ENCODE peak calls at places on chromosome 3, in nine cellular contexts. Q is astrocyte of the spinal cord, J is dorsolateral prefrontal cortex, T is tibial nerve, M is A549, W is GM12878, K is cardiac muscle cell, Z is astrocyte, Y is endothelial cell of umbilical vein. P is an unnamed sample.

GRCh38 chr3:196193738-196194541 is 17.3 kb downstream of the ZDHHC19 start:
- DNase-seq in Z (no peak), Y (no peak), M (no peak), T (no peak), W (no peak), K (no peak), J (no peak), Q (no peak), P (no peak)

GRCh38 chr3:135558906-135559305 is 406.6 kb upstream of the PPP2R3A start:
- DNase-seq in Z (no peak), M (no peak), Y (no peak), K (no peak), W (no peak), Q (peak), J (no peak), T (no peak), P (no peak)

GRCh38 chr3:171574556-171575240 is 114.5 kb upstream of the TNIK start:
- DNase-seq in Q (no peak), K (peak), Z (no peak), M (no peak), T (no peak), J (no peak), Y (no peak), W (no peak), P (no peak)

GRCh38 chr3:169869484-169870304 is at the start of gene LRRC31:
- DNase-seq in K (no peak), Z (no peak), T (no peak), W (no peak), Q (no peak), J (no peak), M (no peak), Y (no peak), P (no peak)

GRCh38 chr3:186847437-186847836 is 4.9 kb downstream of the ADIPOQ start:
- DNase-seq in W (no peak), Q (no peak), T (no peak), Y (no peak), J (no peak), Z (no peak), K (no peak), M (no peak), P (no peak)

GRCh38 chr3:13821156-13821555 is 58.7 kb downstream of the WNT7A start:
- DNase-seq in K (no peak), Q (no peak), Z (no peak), M (no peak), T (no peak), J (no peak), W (no peak), Y (no peak), P (no peak)

GRCh38 chr3:155088705-155089380 is 8.7 kb downstream of the MME start:
- DNase-seq in T (no peak), J (no peak), K (no peak), Y (no peak), Q (no peak), M (no peak), Z (no peak), W (no peak), P (no peak)

GRCh38 chr3:129829640-129830039 is 63.9 kb downstream of the TMCC1 start:
- DNase-seq in Z (peak), M (peak), K (peak), T (no peak), Y (peak), W (no peak), J (no peak), Q (peak), P (peak)

GRCh38 chr3:72329354-72329753 is 518.9 kb downstream of the SHQ1 start:
- DNase-seq in M (no peak), T (no peak), Z (no peak), Y (no peak), J (peak), W (no peak), K (no peak), Q (no peak), P (no peak)

GRCh38 chr3:47433796-47434195 is 41.9 kb downstream of the SCAP start:
- DNase-seq in K (no peak), T (no peak), W (no peak), Z (no peak), Y (no peak), M (no peak), J (no peak), Q (no peak), P (no peak)

GRCh38 chr3:136835079-136835816 is 16.3 kb downstream of the SLC35G2 start:
- DNase-seq in T (no peak), Q (no peak), J (no peak), Y (no peak), K (no peak), W (no peak), M (no peak), Z (no peak), P (no peak)

GRCh38 chr3:136839556-136839931 is 20.6 kb downstream of the SLC35G2 start:
- DNase-seq in T (no peak), Q (no peak), W (no peak), K (no peak), M (no peak), Y (no peak), Z (no peak), J (no peak), P (no peak)

GRCh38 chr3:136838641-136839555 is 20.0 kb downstream of the SLC35G2 start:
- DNase-seq in J (no peak), M (no peak), Z (peak), Q (peak), T (no peak), Y (peak), W (no peak), K (peak), P (no peak)

GRCh38 chr3:136836511-136837156 is 17.7 kb downstream of the SLC35G2 start:
- DNase-seq in T (no peak), Q (peak), K (no peak), Y (no peak), M (no peak), Z (no peak), J (no peak), W (no peak), P (no peak)

GRCh38 chr3:136835817-136836510 is 17.0 kb downstream of the SLC35G2 start:
- DNase-seq in Z (peak), K (no peak), T (no peak), J (no peak), W (no peak), M (no peak), Q (no peak), Y (no peak), P (no peak)
- H3K4me3 ChIP-seq in Z (no peak), K (no peak), T (no peak), J (no peak), W (no peak), M (no peak), Q (no peak), Y (no peak), P (no peak)

GRCh38 chr3:851098-851790 is 241.6 kb upstream of the CNTN6 start:
- DNase-seq in T (no peak), Y (no peak), K (no peak), W (no peak), M (no peak), J (no peak), Q (no peak), Z (no peak), P (peak)

GRCh38 chr3:853489-853888 is 239.3 kb upstream of the CNTN6 start:
- DNase-seq in Y (no peak), Q (no peak), K (no peak), M (no peak), W (no peak), T (no peak), J (no peak), Z (no peak), P (peak)

DNA sequence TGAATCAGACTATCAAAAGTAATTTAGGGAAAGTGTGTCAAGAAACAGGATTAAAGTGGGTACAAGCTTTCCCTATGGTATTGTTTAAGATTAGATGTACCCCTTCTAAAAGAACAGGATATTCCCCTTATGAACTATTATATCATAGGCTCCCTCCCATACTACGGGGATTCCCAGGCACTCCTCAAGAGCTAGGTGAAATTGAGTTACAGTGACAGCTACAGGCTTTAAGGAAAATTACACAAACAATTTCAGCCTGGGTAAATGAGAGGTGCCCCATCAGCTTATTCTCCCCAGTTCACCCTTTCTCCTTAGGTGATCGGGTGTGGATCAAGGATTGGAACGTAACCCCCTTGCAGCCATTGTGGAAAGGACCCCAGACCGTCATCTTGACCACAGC is 240.8 kb upstream of the CNTN6 start:
- DNase-seq in Q (no peak), M (no peak), J (no peak), W (no peak), K (no peak), Y (no peak), Z (no peak), T (no peak), P (peak)
- TF ChIP-seq CTCF in Q (no peak), M (no peak), J (no peak), W (peak), K (no peak), Y (no peak), Z (no peak), T (no peak), P (peak)

GRCh38 chr3:64237083-64237482 is 11.8 kb upstream of the PRICKLE2 start:
- DNase-seq in T (no peak), Z (no peak), Q (no peak), Y (no peak), M (no peak), J (no peak), W (no peak), K (no peak), P (no peak)

GRCh38 chr3:64239841-64240240 is 14.6 kb upstream of the PRICKLE2 start:
- DNase-seq in T (no peak), Q (no peak), W (no peak), M (no peak), Y (no peak), J (no peak), Z (no peak), K (no peak), P (no peak)

GRCh38 chr3:64240959-64241358 is 15.7 kb upstream of the PRICKLE2 start:
- DNase-seq in Y (no peak), Z (no peak), Q (no peak), J (no peak), W (no peak), K (no peak), M (no peak), T (no peak), P (no peak)

GRCh38 chr3:64240445-64240844 is 15.2 kb upstream of the PRICKLE2 start:
- DNase-seq in W (no peak), K (no peak), J (no peak), T (no peak), M (no peak), Y (no peak), Z (no peak), Q (peak), P (no peak)

GRCh38 chr3:64238971-64239667 is 13.9 kb upstream of the PRICKLE2 start:
- DNase-seq in K (peak), Q (peak), M (peak), Y (no peak), Z (peak), J (peak), T (peak), W (no peak), P (no peak)
- H3K4me3 ChIP-seq in K (no peak), Q (no peak), M (peak), Y (no peak), Z (no peak), J (peak), T (no peak), W (no peak), P (no peak)

GRCh38 chr3:21017115-21017852 is 733.7 kb downstream of the ZNF385D start:
- DNase-seq in T (no peak), Z (no peak), K (peak), M (no peak), J (no peak), Q (no peak), W (no peak), Y (no peak), P (peak)
- TF ChIP-seq CTCF in T (no peak), Z (no peak), K (peak), M (no peak), J (no peak), Q (peak), W (peak), Y (peak), P (peak)

GRCh38 chr3:181726351-181727121 is 14.8 kb downstream of the SOX2 start:
- DNase-seq in K (no peak), J (no peak), M (no peak), W (no peak), Z (peak), Y (no peak), T (no peak), Q (peak), P (no peak)

GRCh38 chr3:181725830-181726229 is 14.1 kb downstream of the SOX2 start:
- DNase-seq in J (peak), K (no peak), Z (no peak), Q (no peak), T (no peak), M (no peak), Y (no peak), W (no peak), P (no peak)

GRCh38 chr3:181724432-181724740 is 12.7 kb downstream of the SOX2 start:
- DNase-seq in Y (no peak), J (no peak), K (no peak), Z (no peak), M (no peak), W (no peak), Q (peak), T (no peak), P (no peak)

GRCh38 chr3:181723568-181724431 is 12.1 kb downstream of the SOX2 start:
- DNase-seq in J (no peak), K (no peak), M (no peak), Y (no peak), T (no peak), W (no peak), Q (peak), Z (no peak), P (no peak)

DNA sequence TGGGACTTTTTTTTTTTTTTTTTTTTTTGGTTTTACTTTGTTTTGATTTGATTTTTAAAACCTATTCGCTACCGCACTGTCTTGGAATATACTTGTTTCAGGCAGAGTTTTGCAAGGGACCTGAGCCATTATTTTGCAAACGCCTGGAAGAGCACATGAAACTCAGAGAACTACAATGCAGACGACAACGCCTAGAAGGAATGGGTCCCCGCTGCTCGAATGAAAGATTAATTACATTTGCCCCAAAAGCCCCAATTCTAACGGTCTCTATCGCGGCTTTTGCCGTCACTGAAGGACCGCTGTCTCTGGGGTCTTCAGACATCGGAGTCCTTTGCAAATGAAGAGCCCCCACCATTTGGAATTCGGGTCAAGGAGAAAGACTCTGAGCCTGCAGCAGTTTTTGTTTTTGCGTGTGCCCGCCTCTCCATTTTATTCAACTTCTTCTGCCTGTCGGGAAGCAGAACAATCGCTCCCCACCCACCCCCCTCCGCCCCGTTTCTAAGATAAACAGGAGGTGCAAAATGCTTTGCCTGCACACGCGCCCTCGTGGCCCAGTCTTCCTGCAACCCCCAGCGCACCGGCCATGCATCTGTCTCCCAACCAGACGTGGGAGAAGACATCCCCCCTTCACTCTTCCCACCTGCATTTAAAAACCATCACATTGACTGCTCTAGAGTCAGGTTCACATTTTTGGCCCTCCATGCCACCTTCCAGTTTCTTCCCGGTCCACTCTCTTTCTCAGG is 13.5 kb downstream of the SOX2 start:
- DNase-seq in Q (no peak), M (no peak), J (no peak), W (no peak), T (no peak), Z (no peak), K (no peak), Y (no peak), P (no peak)
- H3K4me3 ChIP-seq in Q (no peak), M (no peak), J (peak), W (no peak), T (no peak), Z (no peak), K (no peak), Y (no peak), P (no peak)

DNA sequence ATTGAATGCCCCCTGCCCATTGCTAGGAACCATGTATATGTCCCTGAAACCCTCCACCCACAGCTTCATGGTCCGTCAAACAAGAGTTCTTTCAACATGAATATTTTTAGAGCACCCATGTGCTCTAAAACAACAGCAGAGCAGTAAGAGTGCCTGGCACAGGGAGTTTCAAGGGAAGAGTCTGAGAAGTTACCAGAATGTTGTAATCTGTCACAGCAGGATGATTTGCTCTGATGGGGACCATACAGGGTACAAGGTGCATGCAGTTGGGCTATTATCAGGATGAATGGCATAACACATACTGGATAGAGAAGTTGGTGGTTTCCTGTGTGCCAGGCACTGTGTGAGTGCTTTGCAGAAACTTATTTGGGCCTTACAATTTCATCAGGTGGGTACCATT is 27.8 kb upstream of the FLNB start:
- DNase-seq in Y (no peak), Z (no peak), M (no peak), T (no peak), J (no peak), K (no peak), Q (no peak), W (no peak), P (no peak)
- TF ChIP-seq CTCF in Y (no peak), Z (no peak), M (no peak), T (no peak), J (no peak), K (no peak), Q (no peak), W (no peak), P (no peak)

DNA sequence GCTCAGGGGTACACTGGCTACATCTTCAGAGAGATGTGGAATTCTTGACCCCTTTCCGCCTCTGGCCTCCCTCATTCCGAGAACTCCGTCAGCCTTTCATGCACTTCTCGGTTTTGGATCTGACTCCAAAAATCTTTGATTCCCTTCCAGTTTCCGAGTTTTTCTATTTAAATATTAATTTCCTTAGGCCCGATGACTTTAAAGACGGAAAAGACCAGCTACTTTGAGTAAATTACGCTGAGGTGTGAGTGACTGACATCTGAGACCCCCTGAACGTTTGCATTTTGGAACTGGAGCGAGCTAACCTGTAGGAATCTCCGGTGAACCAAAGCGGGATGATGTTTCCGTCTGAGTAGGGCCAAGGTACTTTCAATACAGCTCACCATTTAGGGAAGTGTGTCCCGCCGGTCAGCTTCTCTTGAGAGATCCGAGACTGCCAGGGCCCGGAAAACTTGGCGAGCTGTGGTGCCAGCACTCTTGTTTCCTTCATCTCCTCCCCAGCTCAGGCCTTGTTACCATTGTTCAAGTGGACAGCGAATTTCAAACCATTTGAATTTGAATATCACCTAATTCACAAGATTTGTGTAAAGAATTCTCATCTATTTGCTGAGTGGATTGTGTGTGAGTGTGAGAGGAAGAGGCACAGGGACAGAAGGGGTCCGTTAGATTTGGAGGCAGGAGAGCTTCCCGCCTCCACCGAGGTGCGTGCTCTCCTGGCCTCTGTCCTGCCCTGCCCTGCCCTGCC is 5.4 kb downstream of the SOX14 start:
- DNase-seq in W (no peak), K (no peak), Z (no peak), J (no peak), Y (no peak), Q (no peak), T (no peak), M (no peak), P (no peak)
- H3K4me3 ChIP-seq in W (no peak), K (no peak), Z (no peak), J (no peak), Y (no peak), Q (no peak), T (no peak), M (no peak), P (no peak)

DNA sequence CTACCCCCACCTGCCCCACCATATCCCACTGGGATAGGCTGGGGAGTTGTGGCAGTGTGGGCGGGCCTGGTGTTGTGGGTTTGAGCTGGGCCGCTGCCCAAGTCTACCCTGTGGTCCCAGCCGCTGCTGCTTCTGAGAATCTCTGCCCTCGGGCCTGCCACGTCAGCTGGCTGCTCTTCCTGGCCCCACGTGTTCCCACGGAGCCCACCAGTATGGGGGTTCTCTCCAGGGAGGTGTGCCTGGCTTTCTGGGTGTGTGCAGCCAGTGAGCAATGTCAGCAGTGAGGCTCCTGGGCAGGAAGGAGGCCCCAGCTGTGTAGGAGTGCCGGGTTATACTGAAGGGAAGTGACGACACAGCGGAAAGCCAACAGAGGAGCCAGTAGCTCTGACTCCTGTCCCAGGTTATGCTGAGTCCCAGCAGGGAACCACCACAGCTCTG is 10.5 kb downstream of the GNAI2 start:
- DNase-seq in M (peak), Q (peak), Y (peak), W (no peak), J (no peak), Z (peak), T (no peak), K (peak), P (peak)
- TF ChIP-seq CTCF in M (peak), Q (no peak), Y (no peak), W (no peak), J (no peak), Z (no peak), T (no peak), K (no peak), P (no peak)